ENCODE peak calls at places on chromosomes 2 and 18, in six cellular contexts. K is HepG2, D is breast epithelium, O is stomach, N is prostate gland, M is K562. E is an unnamed sample.

GRCh38 chr2:88857951-88858406 is 166.5 kb downstream of the RPIA start:
- DNase-seq in K (no peak), D (no peak), O (no peak), N (no peak), M (no peak), E (no peak)

GRCh38 chr2:191333911-191334357 is 88.7 kb downstream of the MYO1B start:
- DNase-seq in K (no peak), D (no peak), O (no peak), N (no peak), M (no peak), E (no peak)

GRCh38 chr18:52280702-52281101 is 59.3 kb upstream of the DCC start:
- DNase-seq in K (no peak), D (no peak), O (no peak), N (no peak), M (no peak), E (no peak)

GRCh38 chr2:64837925-64838641 is 151.1 kb upstream of the SLC1A4 start:
- DNase-seq in K (no peak), D (no peak), O (no peak), N (no peak), M (no peak), E (no peak)

GRCh38 chr2:54572262-54572635 is 116.1 kb downstream of the SPTBN1 start:
- DNase-seq in K (peak), D (no peak), O (no peak), N (no peak), M (no peak), E (no peak)

GRCh38 chr2:95054016-95054415 is 28.5 kb downstream of the MAL start:
- DNase-seq in K (no peak), D (no peak), O (no peak), N (no peak), M (no peak), E (no peak)

GRCh38 chr2:105224444-105224843 is 17.1 kb upstream of the GPR45 start:
- DNase-seq in K (no peak), D (no peak), O (no peak), N (no peak), M (no peak), E (no peak)

GRCh38 chr2:219614076-219614860 is 13.2 kb upstream of the SLC4A3 start:
- DNase-seq in K (no peak), D (no peak), O (no peak), N (no peak), M (no peak), E (no peak)

GRCh38 chr2:202609381-202610145 is 25.2 kb upstream of the FAM117B start:
- DNase-seq in K (no peak), D (no peak), O (no peak), N (peak), M (no peak), E (no peak)

GRCh38 chr18:7334973-7335568 is 104.2 kb downstream of the LRRC30 start:
- DNase-seq in K (no peak), D (no peak), O (no peak), N (no peak), M (no peak), E (no peak)

GRCh38 chr2:6773694-6774044 is 92.0 kb downstream of the CMPK2 start:
- DNase-seq in K (no peak), D (no peak), O (no peak), N (no peak), M (no peak), E (no peak)

GRCh38 chr2:231458368-231458767 is 5.9 kb downstream of the NCL start:
- DNase-seq in K (no peak), D (no peak), O (no peak), N (no peak), M (no peak), E (no peak)

GRCh38 chr18:58119819-58120218 is 75.8 kb downstream of the NEDD4L start:
- DNase-seq in K (no peak), D (no peak), O (no peak), N (no peak), M (no peak), E (no peak)

GRCh38 chr2:86304416-86304815 is 33.0 kb downstream of the REEP1 start:
- DNase-seq in K (no peak), D (no peak), O (no peak), N (no peak), M (no peak), E (peak)

GRCh38 chr2:204665244-204665643 is 120.0 kb downstream of the PARD3B start:
- DNase-seq in K (peak), D (no peak), O (no peak), N (no peak), M (no peak), E (no peak)

GRCh38 chr2:236403811-236404210 is 139.6 kb upstream of the ASB18 start:
- DNase-seq in K (no peak), D (no peak), O (no peak), N (no peak), M (no peak), E (peak)

DNA sequence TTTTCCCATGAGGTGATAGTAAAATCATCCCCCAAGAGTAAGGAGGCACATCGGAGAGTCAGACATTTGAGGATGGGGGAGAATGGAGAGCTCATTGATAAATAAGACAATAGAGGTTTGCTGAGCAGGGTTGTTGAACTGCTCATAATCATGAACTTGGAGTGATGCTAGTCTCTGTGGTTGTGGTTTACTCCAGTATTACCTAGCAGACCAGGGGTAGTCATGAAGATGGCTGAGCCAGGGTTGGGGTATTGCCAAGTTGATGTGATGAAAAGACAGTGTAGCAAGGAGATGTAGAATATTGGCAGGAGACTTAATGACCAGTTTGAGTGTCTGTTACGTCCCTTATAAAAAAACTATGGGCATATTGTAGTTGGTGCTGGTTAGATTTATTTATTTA is 25.4 kb downstream of the CYBRD1 start:
- DNase-seq in K (no peak), D (no peak), O (no peak), N (no peak), M (no peak), E (no peak)
- H3K27ac ChIP-seq in K (no peak), D (no peak), O (no peak), N (no peak), M (no peak), E (no peak)

DNA sequence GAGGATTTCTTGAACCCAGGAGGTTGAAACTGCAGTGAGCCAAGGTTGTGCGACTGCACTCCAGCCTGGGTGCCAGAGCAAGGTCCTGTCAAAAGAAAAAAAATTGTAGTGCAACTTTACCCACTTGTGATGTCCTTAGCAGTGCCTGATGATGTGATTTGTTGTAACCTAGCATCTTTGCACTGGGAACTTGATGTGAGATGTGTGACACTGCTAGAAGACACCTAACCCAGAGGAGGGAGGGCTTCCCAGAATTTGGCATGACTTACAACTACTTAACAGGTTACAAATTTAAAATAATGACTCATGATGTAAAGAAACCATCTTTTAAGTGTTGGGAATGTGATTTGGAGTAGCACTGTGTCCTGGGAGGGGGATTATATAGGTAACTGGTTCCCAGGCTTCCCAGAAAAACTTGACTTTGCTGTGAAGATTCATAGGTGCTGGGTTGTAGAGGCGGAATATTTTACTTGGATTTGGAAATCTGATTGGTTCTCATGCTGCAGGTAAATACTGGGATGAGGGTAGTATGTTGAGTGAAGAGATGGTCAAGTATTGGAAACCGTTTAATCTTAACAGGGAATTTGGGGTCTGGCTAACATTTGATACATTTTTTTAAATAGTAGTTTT is 3.7 kb downstream of the EEF1B2 start:
- DNase-seq in K (no peak), D (no peak), O (no peak), N (no peak), M (peak), E (no peak)
- TF ChIP-seq POLR2AphosphoS5 in K (peak), D (no peak), O (no peak), N (no peak), M (no peak), E (no peak)

GRCh38 chr2:17753803-17754663 is at the start of the genes GEN1 and SMC6:
- DNase-seq in K (peak), D (peak), O (peak), N (peak), M (peak), E (peak)
- H3K27ac ChIP-seq in K (peak), D (peak), O (peak), N (peak), M (peak), E (peak)

DNA sequence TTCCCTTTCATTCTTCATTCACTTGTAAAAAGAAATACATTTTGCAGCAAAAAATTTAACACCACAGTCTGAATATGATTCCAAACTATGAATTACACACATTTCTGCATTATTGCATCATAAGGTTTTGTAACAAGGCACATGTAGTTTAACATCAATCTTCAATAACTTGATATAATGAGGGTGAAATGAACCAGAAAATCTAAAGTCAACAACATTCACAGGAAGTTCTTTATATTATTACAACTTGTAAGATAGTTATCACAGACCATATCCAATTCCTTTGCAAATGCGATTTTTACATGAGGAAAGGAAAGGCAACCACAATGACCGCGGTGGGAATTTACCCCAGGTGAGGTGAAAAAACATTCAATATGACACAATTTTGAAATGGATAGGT is 213.3 kb downstream of the NAPG start:
- DNase-seq in K (no peak), D (no peak), O (no peak), N (no peak), M (no peak), E (no peak)
- TF ChIP-seq POLR2AphosphoS5 in K (no peak), D (no peak), O (no peak), N (no peak), M (no peak), E (no peak)

GRCh38 chr2:119857742-119858141 is 98.0 kb downstream of the PTPN4 start:
- DNase-seq in K (no peak), D (no peak), O (no peak), N (no peak), M (no peak), E (no peak)

GRCh38 chr2:119859528-119859927 is 99.8 kb downstream of the PTPN4 start:
- DNase-seq in K (no peak), D (no peak), O (no peak), N (no peak), M (no peak), E (no peak)

GRCh38 chr2:119852214-119852613 is 92.5 kb downstream of the PTPN4 start:
- DNase-seq in K (no peak), D (no peak), O (no peak), N (no peak), M (no peak), E (no peak)

GRCh38 chr2:119853777-119854399 is 94.2 kb downstream of the PTPN4 start:
- DNase-seq in K (no peak), D (no peak), O (no peak), N (no peak), M (no peak), E (no peak)

DNA sequence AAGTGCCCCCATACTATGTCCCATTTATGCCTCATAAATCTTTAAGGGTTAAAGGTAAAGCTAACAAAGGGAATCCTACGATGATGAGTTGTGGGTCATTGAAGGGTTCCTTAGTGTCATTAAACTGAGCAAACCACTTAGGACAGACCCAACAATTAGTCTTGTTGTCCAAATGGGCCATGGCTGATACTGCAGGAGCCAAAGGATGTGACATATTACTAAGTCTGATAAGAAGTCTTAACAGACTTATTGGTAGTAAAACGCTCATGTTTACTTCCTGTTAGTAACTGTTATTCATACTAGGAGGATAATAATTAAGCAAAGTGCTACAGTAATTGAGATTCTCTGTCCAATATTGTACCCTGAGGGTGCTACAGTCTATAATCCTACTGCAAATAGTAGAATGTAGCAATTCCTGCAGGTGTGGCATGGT is 96.8 kb downstream of the PTPN4 start:
- DNase-seq in K (no peak), D (no peak), O (no peak), N (no peak), M (no peak), E (no peak)
- H3K27ac ChIP-seq in K (no peak), D (no peak), O (no peak), N (no peak), M (peak), E (no peak)

GRCh38 chr2:15640291-15640711 is 48.6 kb downstream of the DDX1 start:
- DNase-seq in K (peak), D (no peak), O (no peak), N (no peak), M (peak), E (no peak)
- TF ChIP-seq POLR2AphosphoS5 in K (no peak), D (no peak), O (no peak), N (peak), M (no peak), E (no peak)

GRCh38 chr2:15846626-15847025 is 93.7 kb upstream of the MYCN start:
- DNase-seq in K (no peak), D (no peak), O (no peak), N (no peak), M (no peak), E (no peak)
- H3K27ac ChIP-seq in K (no peak), D (no peak), O (no peak), N (no peak), M (no peak), E (no peak)

GRCh38 chr2:217530399-217531100 is 472.2 kb downstream of the TNS1 start:
- DNase-seq in K (peak), D (no peak), O (no peak), N (no peak), M (no peak), E (no peak)
- TF ChIP-seq POLR2AphosphoS5 in K (no peak), D (no peak), O (no peak), N (no peak), M (no peak), E (no peak)

DNA sequence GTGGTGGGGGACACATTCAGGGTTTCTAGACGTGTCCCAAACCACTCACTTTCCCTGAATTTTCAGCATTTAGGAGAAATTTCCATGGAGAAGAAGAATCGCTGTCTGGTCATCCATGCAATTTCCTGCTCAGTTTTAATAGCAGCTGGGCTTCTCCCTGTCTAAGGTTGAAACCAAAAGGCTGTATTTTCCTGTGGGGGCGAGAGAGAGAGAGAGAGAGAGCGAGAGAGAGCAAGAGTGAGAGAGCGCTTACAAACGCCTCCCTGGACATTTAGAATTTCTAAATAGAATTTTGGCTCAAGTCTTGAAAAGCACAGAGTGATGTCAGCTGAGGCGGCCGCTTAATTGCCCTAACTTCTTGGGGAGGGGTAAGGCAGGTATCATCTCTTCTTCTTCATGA is 110.8 kb downstream of the SETBP1 start:
- DNase-seq in K (no peak), D (no peak), O (no peak), N (no peak), M (no peak), E (no peak)
- H3K27ac ChIP-seq in K (no peak), D (peak), O (peak), N (no peak), M (no peak), E (no peak)

E was measured in suprapubic skin.